ENCODE peak calls at places on chromosomes 11 and 22, in nine cellular contexts. One of them, this sample, is unnamed.

GRCh38 chr22:20959578-20960461 is 7.2 kb upstream of the AIFM3 start:
- DNase-seq in fibroblast of lung: no peak
- DNase-seq in tibial artery: no peak
- DNase-seq in AG09309: no peak
- DNase-seq in naive thymus-derived CD4-positive, alpha-beta T cell: no peak
- DNase-seq in fibroblast of pulmonary artery: no peak
- DNase-seq in MG63: no peak
- DNase-seq in uterus: no peak
- DNase-seq in endodermal cell: no peak
- DNase-seq in this sample: no peak

GRCh38 chr11:69372589-69373250 is 78.8 kb downstream of the MYEOV start:
- DNase-seq in uterus: no peak
- DNase-seq in fibroblast of pulmonary artery: no peak
- DNase-seq in naive thymus-derived CD4-positive, alpha-beta T cell: peak; percentile 1
- DNase-seq in endodermal cell: peak; percentile 18
- DNase-seq in tibial artery: no peak
- DNase-seq in MG63: no peak
- DNase-seq in AG09309: no peak
- DNase-seq in fibroblast of lung: no peak
- DNase-seq in this sample: no peak

GRCh38 chr22:46914916-46915894 is 152.8 kb downstream of the TBC1D22A start:
- DNase-seq in fibroblast of lung: no peak
- DNase-seq in MG63: no peak
- DNase-seq in naive thymus-derived CD4-positive, alpha-beta T cell: no peak
- DNase-seq in fibroblast of pulmonary artery: no peak
- DNase-seq in endodermal cell: no peak
- DNase-seq in uterus: no peak
- DNase-seq in AG09309: no peak
- DNase-seq in tibial artery: no peak
- DNase-seq in this sample: no peak

GRCh38 chr22:49976439-49977175 is 16.0 kb downstream of the PIM3 start:
- DNase-seq in AG09309: no peak
- DNase-seq in fibroblast of lung: no peak
- DNase-seq in endodermal cell: no peak
- DNase-seq in tibial artery: peak; percentile 11
- DNase-seq in MG63: no peak
- DNase-seq in uterus: no peak
- DNase-seq in naive thymus-derived CD4-positive, alpha-beta T cell: no peak
- DNase-seq in fibroblast of pulmonary artery: no peak
- DNase-seq in this sample: no peak

GRCh38 chr11:69409812-69410645 is 71.4 kb upstream of the LINC01488 start:
- DNase-seq in AG09309: no peak
- DNase-seq in fibroblast of lung: no peak
- DNase-seq in uterus: no peak
- DNase-seq in fibroblast of pulmonary artery: no peak
- DNase-seq in endodermal cell: no peak
- DNase-seq in tibial artery: no peak
- DNase-seq in MG63: no peak
- DNase-seq in naive thymus-derived CD4-positive, alpha-beta T cell: no peak
- DNase-seq in this sample: no peak

GRCh38 chr11:6813651-6814050 is 14.2 kb upstream of the OR6A2 start:
- DNase-seq in tibial artery: no peak
- DNase-seq in AG09309: no peak
- DNase-seq in naive thymus-derived CD4-positive, alpha-beta T cell: no peak
- DNase-seq in endodermal cell: no peak
- DNase-seq in uterus: no peak
- DNase-seq in fibroblast of lung: no peak
- DNase-seq in fibroblast of pulmonary artery: no peak
- DNase-seq in MG63: no peak
- DNase-seq in this sample: peak; percentile 5

GRCh38 chr11:72238040-72238450 is 5.9 kb downstream of the PHOX2A start:
- DNase-seq in tibial artery: no peak
- DNase-seq in naive thymus-derived CD4-positive, alpha-beta T cell: no peak
- DNase-seq in MG63: peak; percentile 49
- DNase-seq in endodermal cell: peak; percentile 97
- DNase-seq in AG09309: no peak
- DNase-seq in fibroblast of pulmonary artery: peak; percentile 74
- DNase-seq in fibroblast of lung: peak; percentile 61
- DNase-seq in uterus: no peak
- DNase-seq in this sample: peak; percentile 80

GRCh38 chr11:120229451-120230424 is 10.2 kb upstream of the POU2F3 start:
- DNase-seq in fibroblast of lung: peak; percentile 16
- DNase-seq in MG63: no peak
- DNase-seq in naive thymus-derived CD4-positive, alpha-beta T cell: no peak
- DNase-seq in endodermal cell: peak; percentile 80
- DNase-seq in AG09309: no peak
- DNase-seq in tibial artery: no peak
- DNase-seq in fibroblast of pulmonary artery: peak; percentile 48
- DNase-seq in uterus: no peak
- DNase-seq in this sample: peak; percentile 51

GRCh38 chr11:121687961-121688566 is 235.3 kb upstream of the SORL1-AS1 start:
- DNase-seq in fibroblast of pulmonary artery: peak; percentile 35
- DNase-seq in MG63: peak; percentile 16
- DNase-seq in endodermal cell: peak; percentile 74
- DNase-seq in naive thymus-derived CD4-positive, alpha-beta T cell: no peak
- DNase-seq in AG09309: peak; percentile 31
- DNase-seq in uterus: no peak
- DNase-seq in tibial artery: no peak
- DNase-seq in fibroblast of lung: peak; percentile 84
- DNase-seq in this sample: peak; percentile 85

GRCh38 chr22:30196867-30197336 is 49.7 kb downstream of the LIF start:
- DNase-seq in endodermal cell: no peak
- DNase-seq in fibroblast of pulmonary artery: no peak
- DNase-seq in tibial artery: no peak
- DNase-seq in naive thymus-derived CD4-positive, alpha-beta T cell: no peak
- DNase-seq in uterus: no peak
- DNase-seq in AG09309: no peak
- DNase-seq in MG63: no peak
- DNase-seq in fibroblast of lung: no peak
- DNase-seq in this sample: no peak

GRCh38 chr11:66313321-66314185 is 3.3 kb downstream of the CD248 start:
- DNase-seq in endodermal cell: peak; percentile 87
- DNase-seq in fibroblast of pulmonary artery: peak; percentile 32
- DNase-seq in uterus: peak; percentile 42
- DNase-seq in naive thymus-derived CD4-positive, alpha-beta T cell: no peak
- DNase-seq in MG63: no peak
- DNase-seq in fibroblast of lung: peak; percentile 13
- DNase-seq in tibial artery: no peak
- DNase-seq in AG09309: no peak
- DNase-seq in this sample: peak; percentile 51

GRCh38 chr11:18171377-18172000 is 1.1 kb upstream of the MRGPRX4 start:
- DNase-seq in MG63: no peak
- DNase-seq in uterus: no peak
- DNase-seq in AG09309: no peak
- DNase-seq in tibial artery: no peak
- DNase-seq in endodermal cell: peak; percentile 81
- DNase-seq in fibroblast of lung: peak; percentile 6
- DNase-seq in fibroblast of pulmonary artery: peak; percentile 26
- DNase-seq in naive thymus-derived CD4-positive, alpha-beta T cell: no peak
- DNase-seq in this sample: peak; percentile 43

GRCh38 chr11:69439127-69439526 is 42.3 kb upstream of the LINC01488 start:
- DNase-seq in uterus: no peak
- DNase-seq in MG63: no peak
- DNase-seq in tibial artery: no peak
- DNase-seq in naive thymus-derived CD4-positive, alpha-beta T cell: no peak
- DNase-seq in AG09309: no peak
- DNase-seq in fibroblast of lung: no peak
- DNase-seq in fibroblast of pulmonary artery: no peak
- DNase-seq in endodermal cell: peak; percentile 88
- DNase-seq in this sample: no peak

GRCh38 chr11:109421981-109422590 is at the start of gene C11orf87:
- DNase-seq in uterus: no peak
- DNase-seq in MG63: peak; percentile 38
- DNase-seq in naive thymus-derived CD4-positive, alpha-beta T cell: no peak
- DNase-seq in fibroblast of lung: peak; percentile 35
- DNase-seq in tibial artery: no peak
- DNase-seq in fibroblast of pulmonary artery: no peak
- DNase-seq in AG09309: no peak
- DNase-seq in endodermal cell: peak; percentile 90
- DNase-seq in this sample: peak; percentile 5

GRCh38 chr22:38271927-38272372 is 860 bp downstream of the TMEM184B start:
- DNase-seq in fibroblast of lung: no peak
- DNase-seq in MG63: no peak
- DNase-seq in tibial artery: no peak
- DNase-seq in fibroblast of pulmonary artery: no peak
- DNase-seq in endodermal cell: peak; percentile 76
- DNase-seq in uterus: peak; percentile 44
- DNase-seq in naive thymus-derived CD4-positive, alpha-beta T cell: no peak
- DNase-seq in AG09309: no peak
- DNase-seq in this sample: no peak

GRCh38 chr11:83726316-83726715 is 440.1 kb upstream of the CCDC90B start:
- DNase-seq in tibial artery: no peak
- DNase-seq in MG63: no peak
- DNase-seq in uterus: no peak
- DNase-seq in AG09309: no peak
- DNase-seq in endodermal cell: no peak
- DNase-seq in naive thymus-derived CD4-positive, alpha-beta T cell: no peak
- DNase-seq in fibroblast of pulmonary artery: no peak
- DNase-seq in fibroblast of lung: no peak
- DNase-seq in this sample: no peak

GRCh38 chr11:58963551-58964075 is 24.3 kb downstream of the GLYATL1 start:
- DNase-seq in naive thymus-derived CD4-positive, alpha-beta T cell: no peak
- DNase-seq in uterus: no peak
- DNase-seq in fibroblast of pulmonary artery: peak; percentile 74
- DNase-seq in endodermal cell: peak; percentile 93
- DNase-seq in AG09309: peak; percentile 37
- DNase-seq in MG63: peak; percentile 20
- DNase-seq in fibroblast of lung: peak; percentile 84
- DNase-seq in tibial artery: no peak
- DNase-seq in this sample: peak; percentile 61
- H3K4me3 ChIP-seq in naive thymus-derived CD4-positive, alpha-beta T cell: no peak overlapping the region
- H3K4me3 ChIP-seq in uterus: no peak overlapping the region
- H3K4me3 ChIP-seq in fibroblast of pulmonary artery: peak overlapping the region; percentile 21
- H3K4me3 ChIP-seq in endodermal cell: no peak overlapping the region
- H3K4me3 ChIP-seq in AG09309: peak overlapping the region; percentile 21
- H3K4me3 ChIP-seq in MG63: no peak overlapping the region
- H3K4me3 ChIP-seq in fibroblast of lung: no peak overlapping the region
- H3K4me3 ChIP-seq in tibial artery: no peak overlapping the region
- H3K4me3 ChIP-seq in this sample: no peak overlapping the region

DNA sequence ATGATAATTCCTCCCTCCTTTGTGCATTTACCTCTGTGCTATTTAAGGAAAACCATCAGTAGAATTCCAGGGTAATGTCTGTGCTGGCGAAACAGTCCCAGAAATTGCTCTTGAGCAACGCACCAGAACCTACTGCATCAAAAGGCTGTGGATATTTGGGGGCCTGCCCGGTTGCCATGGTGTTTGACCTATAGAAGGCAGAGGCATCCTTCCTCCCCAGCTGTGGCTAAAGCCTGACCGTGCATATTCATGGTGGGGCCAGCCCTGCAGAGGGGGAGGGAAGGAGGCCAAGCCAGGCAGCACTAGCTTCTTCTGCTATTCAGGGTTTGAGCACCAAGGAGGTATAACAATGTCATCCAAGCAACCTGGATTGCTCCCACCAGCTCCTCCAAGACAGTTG is 215.0 kb upstream of the E2F8 start:
- DNase-seq in uterus: peak; percentile 18
- DNase-seq in naive thymus-derived CD4-positive, alpha-beta T cell: no peak
- DNase-seq in MG63: no peak
- DNase-seq in fibroblast of lung: no peak
- DNase-seq in endodermal cell: peak; percentile 39
- DNase-seq in tibial artery: peak; percentile 37
- DNase-seq in AG09309: no peak
- DNase-seq in fibroblast of pulmonary artery: peak; percentile 94
- DNase-seq in this sample: peak; percentile 55
- H3K4me3 ChIP-seq in uterus: no peak overlapping the region
- H3K4me3 ChIP-seq in naive thymus-derived CD4-positive, alpha-beta T cell: no peak overlapping the region
- H3K4me3 ChIP-seq in MG63: no peak overlapping the region
- H3K4me3 ChIP-seq in fibroblast of lung: no peak overlapping the region
- H3K4me3 ChIP-seq in endodermal cell: no peak overlapping the region
- H3K4me3 ChIP-seq in tibial artery: no peak overlapping the region
- H3K4me3 ChIP-seq in AG09309: no peak overlapping the region
- H3K4me3 ChIP-seq in fibroblast of pulmonary artery: no peak overlapping the region
- H3K4me3 ChIP-seq in this sample: no peak overlapping the region

DNA sequence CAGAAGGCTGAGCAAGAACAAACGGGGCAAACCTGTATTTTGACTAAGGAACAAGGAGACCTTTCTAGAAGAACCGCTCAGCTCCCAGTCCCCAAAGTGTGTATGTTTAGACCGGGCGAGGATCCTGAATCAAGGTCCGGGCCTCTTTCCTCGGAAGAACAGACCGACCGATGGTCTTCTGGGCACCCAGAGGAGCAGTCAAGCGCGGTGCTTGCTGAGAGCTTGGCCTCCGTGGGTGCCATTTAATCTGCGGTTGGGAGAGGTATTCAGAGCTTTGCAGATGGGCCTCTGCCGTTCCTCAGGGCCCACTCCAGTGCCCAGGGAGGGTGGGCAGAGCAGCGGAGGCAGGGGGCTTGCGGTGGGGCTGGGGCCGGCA is 26.5 kb upstream of the ATXN10 start:
- DNase-seq in fibroblast of lung: no peak
- DNase-seq in AG09309: no peak
- DNase-seq in MG63: no peak
- DNase-seq in fibroblast of pulmonary artery: no peak
- DNase-seq in endodermal cell: no peak
- DNase-seq in naive thymus-derived CD4-positive, alpha-beta T cell: no peak
- DNase-seq in uterus: no peak
- DNase-seq in tibial artery: no peak
- DNase-seq in this sample: no peak
- H3K4me3 ChIP-seq in fibroblast of lung: no peak overlapping the region
- H3K4me3 ChIP-seq in AG09309: peak overlapping the region; percentile 26
- H3K4me3 ChIP-seq in MG63: no peak overlapping the region
- H3K4me3 ChIP-seq in fibroblast of pulmonary artery: no peak overlapping the region
- H3K4me3 ChIP-seq in endodermal cell: no peak overlapping the region
- H3K4me3 ChIP-seq in naive thymus-derived CD4-positive, alpha-beta T cell: no peak overlapping the region
- H3K4me3 ChIP-seq in uterus: no peak overlapping the region
- H3K4me3 ChIP-seq in tibial artery: no peak overlapping the region
- H3K4me3 ChIP-seq in this sample: no peak overlapping the region

DNA sequence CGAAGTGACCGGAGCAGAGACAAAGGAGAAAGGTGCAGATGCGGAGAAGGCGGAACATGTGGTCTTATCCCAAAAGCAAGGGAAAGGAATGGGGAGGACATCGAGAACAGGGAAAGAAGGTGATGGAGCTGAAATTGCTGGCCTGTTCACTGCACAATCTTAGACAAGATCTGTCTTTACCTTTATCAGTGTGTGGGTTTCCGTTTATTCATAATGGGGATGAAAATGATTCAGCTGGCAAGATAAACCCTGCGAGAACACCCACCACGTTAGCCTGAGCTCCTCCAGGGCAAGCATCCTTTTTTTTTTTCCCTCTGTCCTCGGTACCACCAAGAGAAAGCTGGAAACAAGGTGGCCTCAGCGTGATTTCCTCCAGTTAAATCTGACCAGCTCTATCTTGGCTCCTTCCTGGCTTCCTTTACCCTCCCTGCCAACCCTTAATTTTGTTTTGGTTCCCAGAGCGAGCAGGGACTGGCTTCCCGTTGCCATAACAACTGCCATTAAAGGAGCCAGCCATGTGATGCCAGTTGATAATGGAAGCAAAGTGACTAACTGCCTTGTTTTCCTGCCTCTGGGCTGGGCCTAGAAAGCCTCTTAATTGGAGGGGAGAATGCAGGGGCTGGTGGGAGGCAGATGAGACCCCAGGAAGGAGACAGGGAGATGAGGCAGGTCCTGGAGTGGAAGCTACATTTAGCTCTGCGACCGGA is 4.2 kb downstream of the SGSM1 start:
- DNase-seq in fibroblast of pulmonary artery: peak; percentile 18
- DNase-seq in uterus: peak; percentile 27
- DNase-seq in naive thymus-derived CD4-positive, alpha-beta T cell: no peak
- DNase-seq in AG09309: no peak
- DNase-seq in fibroblast of lung: no peak
- DNase-seq in tibial artery: peak; percentile 68
- DNase-seq in endodermal cell: peak; percentile 63
- DNase-seq in MG63: peak; percentile 43
- DNase-seq in this sample: no peak
- H3K4me3 ChIP-seq in fibroblast of pulmonary artery: no peak overlapping the region
- H3K4me3 ChIP-seq in uterus: no peak overlapping the region
- H3K4me3 ChIP-seq in naive thymus-derived CD4-positive, alpha-beta T cell: no peak overlapping the region
- H3K4me3 ChIP-seq in AG09309: no peak overlapping the region
- H3K4me3 ChIP-seq in fibroblast of lung: no peak overlapping the region
- H3K4me3 ChIP-seq in tibial artery: no peak overlapping the region
- H3K4me3 ChIP-seq in endodermal cell: no peak overlapping the region
- H3K4me3 ChIP-seq in MG63: no peak overlapping the region
- H3K4me3 ChIP-seq in this sample: no peak overlapping the region

GRCh38 chr11:57649826-57650738 is at the start of gene YPEL4:
- DNase-seq in naive thymus-derived CD4-positive, alpha-beta T cell: no peak
- DNase-seq in fibroblast of pulmonary artery: peak; percentile 85
- DNase-seq in AG09309: no peak
- DNase-seq in endodermal cell: peak; percentile 89
- DNase-seq in MG63: peak; percentile 46
- DNase-seq in tibial artery: peak; percentile 52
- DNase-seq in uterus: peak; percentile 79
- DNase-seq in fibroblast of lung: peak; percentile 78
- DNase-seq in this sample: peak; percentile 88
- H3K4me3 ChIP-seq in naive thymus-derived CD4-positive, alpha-beta T cell: peak within 1 kb of the TSS; percentile 66
- H3K4me3 ChIP-seq in fibroblast of pulmonary artery: peak within 1 kb of the TSS; percentile 74
- H3K4me3 ChIP-seq in AG09309: peak within 1 kb of the TSS; percentile 41
- H3K4me3 ChIP-seq in endodermal cell: peak within 1 kb of the TSS; percentile 67
- H3K4me3 ChIP-seq in MG63: no peak within 1 kb of the TSS
- H3K4me3 ChIP-seq in tibial artery: peak within 1 kb of the TSS; percentile 35
- H3K4me3 ChIP-seq in uterus: peak within 1 kb of the TSS; percentile 53
- H3K4me3 ChIP-seq in fibroblast of lung: peak within 1 kb of the TSS; percentile 24
- H3K4me3 ChIP-seq in this sample: peak within 1 kb of the TSS; percentile 61

This sample was measured in choroid plexus epithelial cell.